ENCODE peak calls at places on chromosomes 16 and 17, in ten cellular contexts. X, I, Q, S, D, Y, B, L, O and P are unnamed samples. For H3K4me1, the result is how much of the 10 kb centered on the place peaks cover.

GRCh38 chr17:12644623-12645022 is 21.1 kb upstream of the MYOCD start:
- DNase-seq in X (no peak), I (no peak), Q (no peak), S (no peak), D (no peak), Y (no peak), B (no peak), L (no peak), O (no peak), P (no peak)

GRCh38 chr17:81331527-81332043 is 36.5 kb upstream of the SLC38A10 start:
- DNase-seq in X (peak), I (no peak), Q (no peak), S (no peak), D (no peak), Y (no peak), B (no peak), L (no peak), O (no peak), P (no peak)

GRCh38 chr17:31294839-31295488 is 2.1 kb downstream of the OMG start:
- DNase-seq in X (no peak), I (no peak), Q (no peak), S (no peak), D (no peak), Y (no peak), B (no peak), L (no peak), O (no peak), P (no peak)

GRCh38 chr17:36937961-36938565 is 788 bp downstream of the LHX1 start:
- DNase-seq in X (peak), I (no peak), Q (no peak), S (no peak), D (peak), Y (no peak), B (no peak), L (no peak), O (no peak), P (no peak)

GRCh38 chr17:78013683-78014467 is 55.4 kb downstream of the TNRC6C start:
- DNase-seq in X (peak), I (peak), Q (peak), S (peak), D (peak), Y (no peak), B (peak), L (peak), O (peak), P (peak)

GRCh38 chr17:81254955-81255717 is 16.0 kb downstream of the NDUFAF8 start:
- DNase-seq in X (peak), I (no peak), Q (peak), S (peak), D (no peak), Y (no peak), B (peak), L (no peak), O (peak), P (no peak)

GRCh38 chr17:8056232-8056975 is 17.5 kb downstream of the ALOX15B start:
- DNase-seq in X (peak), I (peak), Q (peak), S (peak), D (no peak), Y (peak), B (peak), L (peak), O (peak), P (no peak)

GRCh38 chr16:76900285-76901263 is 290.4 kb upstream of the MON1B start:
- DNase-seq in X (no peak), I (no peak), Q (no peak), S (peak), D (no peak), Y (no peak), B (no peak), L (no peak), O (no peak), P (no peak)

GRCh38 chr16:69201787-69202186 is 14.8 kb downstream of the SNTB2 start:
- DNase-seq in X (no peak), I (no peak), Q (no peak), S (no peak), D (no peak), Y (no peak), B (no peak), L (no peak), O (no peak), P (no peak)

GRCh38 chr16:21608647-21609328 is 9.4 kb downstream of the METTL9 start:
- DNase-seq in X (no peak), I (no peak), Q (no peak), S (peak), D (peak), Y (no peak), B (no peak), L (no peak), O (no peak), P (no peak)

GRCh38 chr16:28910046-28911031 is 14.7 kb downstream of the RABEP2 start:
- DNase-seq in X (no peak), I (peak), Q (no peak), S (no peak), D (no peak), Y (no peak), B (peak), L (no peak), O (no peak), P (no peak)

GRCh38 chr16:75559002-75559401 is 3.0 kb upstream of the TMEM231 start:
- DNase-seq in X (no peak), I (no peak), Q (no peak), S (no peak), D (no peak), Y (no peak), B (no peak), L (no peak), O (no peak), P (no peak)

GRCh38 chr16:715448-716249 is 731 bp downstream of the METRN start:
- DNase-seq in X (peak), I (peak), Q (no peak), S (no peak), D (no peak), Y (no peak), B (no peak), L (no peak), O (no peak), P (no peak)

GRCh38 chr16:68779891-68780290 is 42.8 kb downstream of the CDH1 start:
- DNase-seq in X (peak), I (no peak), Q (no peak), S (peak), D (no peak), Y (no peak), B (no peak), L (no peak), O (no peak), P (no peak)

GRCh38 chr16:4083347-4083870 is 32.8 kb downstream of the ADCY9 start:
- DNase-seq in X (no peak), I (no peak), Q (no peak), S (no peak), D (no peak), Y (no peak), B (no peak), L (no peak), O (no peak), P (no peak)

GRCh38 chr17:74756891-74757290 is 8.5 kb downstream of the NHERF1 start:
- DNase-seq in X (no peak), I (no peak), Q (no peak), S (no peak), D (no peak), Y (no peak), B (no peak), L (no peak), O (no peak), P (no peak)

GRCh38 chr16:10889880-10890279 is 12.9 kb downstream of the CIITA start:
- DNase-seq in X (no peak), I (peak), Q (no peak), S (no peak), D (no peak), Y (no peak), B (no peak), L (no peak), O (no peak), P (no peak)

GRCh38 chr17:2777242-2777867 is 18.9 kb upstream of the RAP1GAP2 start:
- DNase-seq in X (no peak), I (no peak), Q (no peak), S (no peak), D (no peak), Y (no peak), B (no peak), L (no peak), O (no peak), P (no peak)

DNA sequence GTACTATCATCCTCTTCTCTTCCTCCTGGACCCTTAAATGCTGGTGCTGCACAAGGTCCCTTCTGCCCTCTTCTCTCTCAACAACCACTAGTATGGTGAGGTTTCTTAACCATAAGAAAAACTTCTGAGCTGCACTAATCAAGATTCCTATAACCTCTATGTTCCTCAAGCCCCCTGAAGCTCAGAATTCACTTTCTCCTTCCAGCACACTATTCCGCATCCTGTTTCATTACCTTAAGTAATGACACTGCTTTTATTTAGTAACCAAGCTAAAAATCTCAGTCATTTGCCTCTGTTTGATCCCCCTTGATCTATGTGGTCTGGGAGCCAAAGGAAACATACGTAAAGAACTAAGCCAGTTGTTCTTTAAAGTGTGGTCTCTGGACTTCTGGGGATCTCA is 20.1 kb downstream of the KANSL1 start:
- DNase-seq in X (no peak), I (no peak), Q (no peak), S (no peak), D (no peak), Y (no peak), B (no peak), L (no peak), O (no peak), P (no peak)
- H3K4me1 ChIP-seq in X (half or more), I (under half), Q (under half), S (half or more), D (under half), Y (under half), B (under half), L (half or more), O (half or more), P (half or more)

GRCh38 chr16:67166035-67166882 is 1.7 kb downstream of the HSF4 start:
- DNase-seq in X (no peak), I (no peak), Q (no peak), S (no peak), D (no peak), Y (no peak), B (no peak), L (no peak), O (no peak), P (no peak)
- H3K4me1 ChIP-seq in X (under half), I (under half), Q (under half), S (half or more), D (under half), Y (under half), B (half or more), L (under half), O (half or more), P (half or more)

DNA sequence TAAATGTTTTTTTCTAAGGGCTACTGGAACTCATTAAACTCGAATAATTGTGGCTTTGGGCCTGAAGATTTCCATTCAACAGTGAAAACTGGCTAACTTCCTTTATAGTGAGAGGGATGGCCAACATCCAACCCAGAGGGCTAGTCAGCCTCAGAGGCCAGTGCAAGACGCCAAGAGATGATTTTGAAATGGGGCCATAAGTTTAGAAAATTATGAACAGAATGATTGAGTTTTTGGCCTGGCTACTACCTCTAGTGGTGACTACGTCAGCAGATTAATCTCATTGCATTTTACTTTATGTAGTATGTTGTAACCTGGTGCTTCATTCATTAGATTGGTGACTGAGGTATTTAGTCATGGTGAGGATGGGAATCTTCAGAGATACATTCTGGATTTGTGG is 28.4 kb downstream of the HAPSTR1 start:
- DNase-seq in X (no peak), I (no peak), Q (peak), S (peak), D (no peak), Y (no peak), B (no peak), L (no peak), O (peak), P (no peak)
- H3K4me1 ChIP-seq in X (under half), I (under half), Q (under half), S (under half), D (under half), Y (under half), B (under half), L (under half), O (under half), P (under half)

GRCh38 chr16:2004795-2005517 is 4.7 kb downstream of the ZNF598 start:
- DNase-seq in X (peak), I (no peak), Q (no peak), S (no peak), D (no peak), Y (no peak), B (no peak), L (no peak), O (no peak), P (no peak)

GRCh38 chr16:2001456-2002355 is 7.9 kb downstream of the ZNF598 start:
- DNase-seq in X (no peak), I (no peak), Q (no peak), S (no peak), D (no peak), Y (no peak), B (no peak), L (no peak), O (no peak), P (no peak)

GRCh38 chr16:2003827-2004641 is 5.6 kb downstream of the ZNF598 start:
- DNase-seq in X (peak), I (peak), Q (peak), S (peak), D (peak), Y (no peak), B (peak), L (peak), O (peak), P (peak)

GRCh38 chr16:2002406-2003230 is 7.0 kb downstream of the ZNF598 start:
- DNase-seq in X (no peak), I (no peak), Q (no peak), S (no peak), D (no peak), Y (no peak), B (no peak), L (no peak), O (no peak), P (no peak)

GRCh38 chr16:2003231-2003826 is 6.3 kb downstream of the ZNF598 start:
- DNase-seq in X (no peak), I (no peak), Q (no peak), S (no peak), D (no peak), Y (no peak), B (no peak), L (no peak), O (no peak), P (no peak)
- H3K4me1 ChIP-seq in X (under half), I (under half), Q (under half), S (half or more), D (under half), Y (under half), B (under half), L (under half), O (half or more), P (under half)

GRCh38 chr16:50830698-50831097 is 88.8 kb downstream of the CYLD start:
- DNase-seq in X (no peak), I (no peak), Q (no peak), S (no peak), D (no peak), Y (no peak), B (no peak), L (no peak), O (no peak), P (no peak)
- H3K4me1 ChIP-seq in X (under half), I (under half), Q (under half), S (under half), D (under half), Y (under half), B (under half), L (under half), O (under half), P (under half)

GRCh38 chr16:55329791-55330190 is 5.8 kb downstream of the IRX6 start:
- DNase-seq in X (no peak), I (no peak), Q (no peak), S (no peak), D (no peak), Y (no peak), B (no peak), L (no peak), O (no peak), P (no peak)
- H3K4me1 ChIP-seq in X (under half), I (under half), Q (under half), S (under half), D (under half), Y (under half), B (under half), L (under half), O (under half), P (under half)

DNA sequence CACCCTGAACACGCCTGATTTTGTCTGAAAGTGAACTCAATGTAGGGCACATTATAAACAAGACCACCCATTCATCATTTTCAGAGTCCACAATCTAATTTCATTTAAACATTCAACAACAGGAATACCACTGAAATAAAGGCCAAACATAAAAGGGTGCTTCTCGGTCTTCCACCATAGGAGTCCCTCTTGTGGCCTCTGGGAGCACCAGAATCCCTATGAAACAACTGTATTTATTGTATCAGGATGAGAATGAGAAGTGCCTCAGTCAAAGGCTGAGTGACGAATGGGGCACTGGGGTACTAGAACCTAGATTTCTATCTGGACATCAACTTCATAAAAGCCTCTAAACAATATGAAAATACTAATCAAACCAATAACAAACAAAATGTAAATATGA is 40.4 kb downstream of the NXPH3 start:
- DNase-seq in X (no peak), I (no peak), Q (no peak), S (no peak), D (no peak), Y (no peak), B (no peak), L (no peak), O (no peak), P (no peak)
- H3K4me1 ChIP-seq in X (under half), I (under half), Q (under half), S (under half), D (under half), Y (under half), B (under half), L (under half), O (half or more), P (under half)